ENCODE peak calls at places on chromosomes 4 and X, in seven cellular contexts. J is HepG2; K is mucosa of descending colon; V is stimulated activated CD4-positive, alpha-beta T cell treated with anti-CD3 and anti-CD28 coated beads, Interleukin-2, amount 100 ng/mL, for 24 hours; W is NCI-H1092 treated with DMSO at 0.1 percent for 48 hours; H is stimulated activated CD8-positive, alpha-beta memory T cell treated with anti-CD3 and anti-CD28 coated beads, Interleukin-4, amount 100 ng/mL, for 4 hours; R is BJ. T is an unnamed sample.

GRCh38 chr4:138935-139334 is 14.6 kb downstream of the ZNF718 start:
- DNase-seq in K (no peak), W (no peak), J (no peak), V (no peak), R (no peak), H (no peak), T (no peak)

GRCh38 chr4:87121332-87122065 is 98.9 kb downstream of the KLHL8 start:
- DNase-seq in V (no peak), H (no peak), R (no peak), K (no peak), J (no peak), W (no peak), T (no peak)

GRCh38 chrX:68889244-68889643 is 60.4 kb downstream of the EFNB1 start:
- DNase-seq in J (no peak), H (no peak), V (no peak), R (no peak), K (no peak), W (no peak), T (no peak)

GRCh38 chr4:112766422-112766821 is 129.5 kb downstream of the LARP7 start:
- DNase-seq in R (no peak), V (no peak), J (no peak), H (no peak), W (peak), K (no peak), T (no peak)

GRCh38 chr4:137534516-137534915 is 2.2 kb upstream of the PCDH18 start:
- DNase-seq in V (no peak), W (no peak), H (no peak), R (no peak), J (no peak), K (no peak), T (no peak)

GRCh38 chr4:139229534-139230039 is 50.4 kb downstream of the MGARP start:
- DNase-seq in H (no peak), W (peak), J (peak), R (no peak), V (no peak), K (no peak), T (peak)

GRCh38 chr4:159484049-159484448 is 381.2 kb downstream of the RAPGEF2 start:
- DNase-seq in V (no peak), R (no peak), K (no peak), J (no peak), W (no peak), H (no peak), T (no peak)

GRCh38 chr4:145207934-145208333 is 27.5 kb upstream of the OTUD4 start:
- DNase-seq in V (no peak), K (no peak), H (no peak), W (no peak), R (no peak), J (no peak), T (no peak)

GRCh38 chr4:185782523-185782922 is 29.5 kb downstream of the SORBS2 start:
- DNase-seq in W (no peak), H (no peak), R (no peak), J (peak), V (no peak), K (no peak), T (no peak)

GRCh38 chr4:159232465-159233106 is 129.7 kb downstream of the RAPGEF2 start:
- DNase-seq in J (no peak), K (no peak), R (no peak), V (no peak), W (no peak), H (no peak), T (no peak)

GRCh38 chr4:158484173-158484885 is 37.4 kb upstream of the RXFP1 start:
- DNase-seq in V (no peak), R (peak), J (no peak), K (no peak), H (no peak), W (no peak), T (no peak)

GRCh38 chr4:173176010-173176409 is 7.4 kb downstream of the GALNT7 start:
- DNase-seq in H (no peak), K (no peak), W (no peak), J (no peak), R (no peak), V (no peak), T (no peak)

GRCh38 chr4:71293705-71294104 is 45.1 kb upstream of the SLC4A4 start:
- DNase-seq in R (no peak), W (no peak), K (no peak), V (no peak), J (no peak), H (no peak), T (no peak)

GRCh38 chr4:30471861-30472260 is 248.3 kb upstream of the PCDH7 start:
- DNase-seq in J (no peak), V (no peak), K (no peak), H (no peak), W (no peak), R (no peak), T (no peak)

GRCh38 chr4:6335040-6335590 is 65.5 kb downstream of the WFS1 start:
- DNase-seq in V (no peak), H (no peak), R (no peak), J (no peak), K (no peak), W (no peak), T (no peak)

GRCh38 chr4:175789632-175790031 is 22.4 kb downstream of the GPM6A start:
- DNase-seq in J (no peak), R (no peak), K (no peak), W (no peak), V (no peak), H (no peak), T (no peak)

GRCh38 chr4:57099363-57099762 is 10.8 kb downstream of the IGFBP7 start:
- DNase-seq in J (peak), R (no peak), K (no peak), W (no peak), H (no peak), V (no peak), T (no peak)

GRCh38 chr4:8540072-8540471 is 40.1 kb upstream of the GPR78 start:
- DNase-seq in K (no peak), W (no peak), H (no peak), V (peak), J (no peak), R (no peak), T (no peak)

GRCh38 chr4:6771229-6771671 is 11.3 kb upstream of the KIAA0232 start:
- DNase-seq in V (no peak), W (no peak), J (no peak), K (no peak), R (no peak), H (no peak), T (no peak)

GRCh38 chrX:108397627-108398392 is 40.4 kb downstream of the COL4A6 start:
- DNase-seq in H (no peak), V (no peak), R (no peak), W (no peak), J (no peak), K (no peak), T (no peak)

GRCh38 chr4:119788334-119789266 is 160.0 kb upstream of the PDE5A start:
- DNase-seq in V (no peak), W (no peak), J (no peak), H (no peak), R (no peak), K (no peak), T (no peak)

GRCh38 chrX:140439455-140439854 is 65.4 kb downstream of the SOX3 start:
- DNase-seq in J (peak), R (no peak), K (peak), W (no peak), V (no peak), H (no peak), T (no peak)

GRCh38 chrX:127649011-127649410 is 403.2 kb downstream of the ACTRT1 start:
- DNase-seq in R (no peak), K (no peak), W (no peak), H (no peak), V (no peak), J (no peak), T (no peak)

GRCh38 chr4:115850799-115851509 is 737.5 kb upstream of the NDST4 start:
- DNase-seq in W (no peak), R (no peak), J (no peak), V (no peak), H (no peak), K (no peak), T (no peak)

GRCh38 chr4:5037553-5038551 is 13.4 kb upstream of the STK32B start:
- DNase-seq in V (no peak), J (peak), W (no peak), R (peak), H (no peak), K (no peak), T (no peak)

GRCh38 chr4:25486171-25486570 is 109.1 kb downstream of the ANAPC4 start:
- DNase-seq in W (no peak), V (no peak), R (no peak), K (no peak), H (no peak), J (peak), T (no peak)

GRCh38 chr4:2352729-2353221 is 65.7 kb downstream of the ZFYVE28 start:
- DNase-seq in H (no peak), J (no peak), R (no peak), V (no peak), K (peak), W (no peak), T (no peak)

GRCh38 chr4:53497446-53498069 is 93.7 kb downstream of the LNX1 start:
- DNase-seq in H (no peak), J (peak), W (no peak), K (no peak), R (peak), V (no peak), T (no peak)

GRCh38 chr4:80183196-80184052 is 13.9 kb upstream of the PRDM8 start:
- DNase-seq in W (peak), J (no peak), K (peak), H (no peak), V (peak), R (no peak), T (no peak)

GRCh38 chr4:76987153-76987562 is 37.6 kb downstream of the SEPTIN11 start:
- DNase-seq in R (peak), J (no peak), W (no peak), V (no peak), H (no peak), K (no peak), T (no peak)

GRCh38 chrX:41922125-41922521 is 1.2 kb downstream of the CASK start:
- DNase-seq in J (no peak), V (peak), K (no peak), W (peak), H (no peak), R (no peak), T (no peak)

GRCh38 chr4:98939892-98940298 is 11.0 kb upstream of the EIF4E start:
- DNase-seq in R (peak), J (peak), H (no peak), V (no peak), W (peak), K (no peak), T (no peak)

GRCh38 chr4:156888762-156889161 is 82.8 kb downstream of the PDGFC start:
- DNase-seq in W (no peak), J (no peak), K (no peak), R (peak), V (no peak), H (no peak), T (no peak)

GRCh38 chr4:122119739-122120138 is 32.4 kb upstream of the BLTP1 start:
- DNase-seq in R (no peak), H (no peak), J (no peak), V (no peak), K (no peak), W (no peak), T (no peak)

GRCh38 chr4:8853249-8853648 is 18.4 kb downstream of the HMX1 start:
- DNase-seq in W (no peak), J (no peak), V (no peak), H (no peak), K (no peak), R (no peak), T (no peak)

GRCh38 chr4:31518796-31519250 is 798.7 kb downstream of the PCDH7 start:
- DNase-seq in K (no peak), H (no peak), V (no peak), W (no peak), R (peak), J (no peak), T (no peak)

GRCh38 chr4:133156096-133156495 is 7.0 kb downstream of the PCDH10 start:
- DNase-seq in R (no peak), J (no peak), K (no peak), H (no peak), W (no peak), V (no peak), T (no peak)

GRCh38 chr4:30719363-30720020 is 677 bp upstream of the PCDH7 start:
- DNase-seq in R (no peak), K (peak), V (no peak), J (no peak), W (peak), H (no peak), T (peak)

GRCh38 chr4:14028862-14029261 is 401.3 kb upstream of the BOD1L1 start:
- DNase-seq in W (no peak), H (no peak), J (no peak), K (no peak), V (no peak), R (no peak), T (no peak)

GRCh38 chrX:109952985-109953905 is 49.7 kb upstream of the TMEM164 start:
- DNase-seq in V (no peak), R (no peak), H (no peak), W (no peak), K (no peak), J (no peak), T (no peak)

T was measured in NCI-H2029 treated with DMSO at 0.1 percent for 48 hours.